ENCODE peak calls at places on chromosomes 5 and 9, in nine cellular contexts. One of them, this sample, is unnamed.
A peak's percentile ranks its signal among the peaks of the same experiment; 100 is the strongest.

GRCh38 chr5:98705841-98706240 is 67.6 kb upstream of the RGMB start:
- DNase-seq in HCT116: no peak
- DNase-seq in GM12878: no peak
- DNase-seq in breast epithelium: no peak
- DNase-seq in endothelial cell of umbilical vein: no peak
- DNase-seq in suprapubic skin: no peak
- DNase-seq in H1: no peak
- DNase-seq in stomach: no peak
- DNase-seq in sigmoid colon: no peak
- DNase-seq in this sample: no peak

GRCh38 chr5:143212261-143212660 is 191.2 kb downstream of the NR3C1 start:
- DNase-seq in H1: no peak
- DNase-seq in endothelial cell of umbilical vein: peak; percentile 72
- DNase-seq in sigmoid colon: no peak
- DNase-seq in stomach: no peak
- DNase-seq in breast epithelium: no peak
- DNase-seq in suprapubic skin: no peak
- DNase-seq in HCT116: no peak
- DNase-seq in GM12878: no peak
- DNase-seq in this sample: no peak

GRCh38 chr5:177198738-177199137 is 65.2 kb downstream of the NSD1 start:
- DNase-seq in suprapubic skin: no peak
- DNase-seq in GM12878: no peak
- DNase-seq in sigmoid colon: no peak
- DNase-seq in endothelial cell of umbilical vein: no peak
- DNase-seq in HCT116: no peak
- DNase-seq in stomach: no peak
- DNase-seq in H1: no peak
- DNase-seq in breast epithelium: no peak
- DNase-seq in this sample: no peak

GRCh38 chr9:78552802-78553201 is 255.9 kb downstream of the PSAT1 start:
- DNase-seq in stomach: no peak
- DNase-seq in HCT116: no peak
- DNase-seq in sigmoid colon: no peak
- DNase-seq in breast epithelium: no peak
- DNase-seq in H1: no peak
- DNase-seq in suprapubic skin: no peak
- DNase-seq in endothelial cell of umbilical vein: no peak
- DNase-seq in GM12878: no peak
- DNase-seq in this sample: no peak

GRCh38 chr5:33827885-33828284 is 63.9 kb downstream of the ADAMTS12 start:
- DNase-seq in HCT116: no peak
- DNase-seq in GM12878: no peak
- DNase-seq in stomach: no peak
- DNase-seq in sigmoid colon: no peak
- DNase-seq in H1: no peak
- DNase-seq in breast epithelium: no peak
- DNase-seq in endothelial cell of umbilical vein: no peak
- DNase-seq in suprapubic skin: no peak
- DNase-seq in this sample: no peak

GRCh38 chr9:106675780-106676179 is 187.2 kb upstream of the ZNF462 start:
- DNase-seq in suprapubic skin: no peak
- DNase-seq in HCT116: no peak
- DNase-seq in H1: no peak
- DNase-seq in sigmoid colon: no peak
- DNase-seq in GM12878: no peak
- DNase-seq in stomach: no peak
- DNase-seq in endothelial cell of umbilical vein: no peak
- DNase-seq in breast epithelium: no peak
- DNase-seq in this sample: no peak

GRCh38 chr5:175895701-175896102 is 24.3 kb downstream of the CPLX2 start:
- DNase-seq in suprapubic skin: no peak
- DNase-seq in H1: no peak
- DNase-seq in endothelial cell of umbilical vein: no peak
- DNase-seq in GM12878: peak; percentile 53
- DNase-seq in HCT116: no peak
- DNase-seq in stomach: no peak
- DNase-seq in sigmoid colon: no peak
- DNase-seq in breast epithelium: no peak
- DNase-seq in this sample: no peak

GRCh38 chr5:151155777-151156731 is 1.5 kb downstream of the ANXA6 start:
- DNase-seq in stomach: no peak
- DNase-seq in breast epithelium: no peak
- DNase-seq in GM12878: no peak
- DNase-seq in suprapubic skin: no peak
- DNase-seq in HCT116: no peak
- DNase-seq in endothelial cell of umbilical vein: peak; percentile 36
- DNase-seq in H1: no peak
- DNase-seq in sigmoid colon: peak; percentile 77
- DNase-seq in this sample: peak; percentile 36

GRCh38 chr9:30411571-30411970 is 1972.9 kb upstream of the ACO1 start:
- DNase-seq in stomach: no peak
- DNase-seq in H1: no peak
- DNase-seq in HCT116: no peak
- DNase-seq in endothelial cell of umbilical vein: no peak
- DNase-seq in GM12878: no peak
- DNase-seq in suprapubic skin: no peak
- DNase-seq in sigmoid colon: no peak
- DNase-seq in breast epithelium: no peak
- DNase-seq in this sample: no peak

GRCh38 chr9:89923961-89924504 is 319.2 kb downstream of the GADD45G start:
- DNase-seq in HCT116: no peak
- DNase-seq in suprapubic skin: no peak
- DNase-seq in breast epithelium: no peak
- DNase-seq in stomach: peak; percentile 38
- DNase-seq in sigmoid colon: no peak
- DNase-seq in endothelial cell of umbilical vein: no peak
- DNase-seq in GM12878: no peak
- DNase-seq in H1: no peak
- DNase-seq in this sample: no peak

GRCh38 chr5:1510151-1510561 is 13.6 kb downstream of the LPCAT1 start:
- DNase-seq in endothelial cell of umbilical vein: no peak
- DNase-seq in suprapubic skin: peak; percentile 25
- DNase-seq in H1: no peak
- DNase-seq in sigmoid colon: peak; percentile 30
- DNase-seq in stomach: no peak
- DNase-seq in GM12878: no peak
- DNase-seq in breast epithelium: no peak
- DNase-seq in HCT116: no peak
- DNase-seq in this sample: no peak

GRCh38 chr5:179139936-179140235 is 79.7 kb downstream of the ZNF354C start:
- DNase-seq in HCT116: no peak
- DNase-seq in stomach: no peak
- DNase-seq in endothelial cell of umbilical vein: no peak
- DNase-seq in breast epithelium: no peak
- DNase-seq in H1: no peak
- DNase-seq in sigmoid colon: no peak
- DNase-seq in GM12878: no peak
- DNase-seq in suprapubic skin: no peak
- DNase-seq in this sample: no peak

GRCh38 chr9:104784098-104784497 is 20.2 kb downstream of the NIPSNAP3B start:
- DNase-seq in sigmoid colon: no peak
- DNase-seq in suprapubic skin: no peak
- DNase-seq in H1: no peak
- DNase-seq in GM12878: no peak
- DNase-seq in breast epithelium: no peak
- DNase-seq in HCT116: no peak
- DNase-seq in stomach: no peak
- DNase-seq in endothelial cell of umbilical vein: no peak
- DNase-seq in this sample: no peak

DNA sequence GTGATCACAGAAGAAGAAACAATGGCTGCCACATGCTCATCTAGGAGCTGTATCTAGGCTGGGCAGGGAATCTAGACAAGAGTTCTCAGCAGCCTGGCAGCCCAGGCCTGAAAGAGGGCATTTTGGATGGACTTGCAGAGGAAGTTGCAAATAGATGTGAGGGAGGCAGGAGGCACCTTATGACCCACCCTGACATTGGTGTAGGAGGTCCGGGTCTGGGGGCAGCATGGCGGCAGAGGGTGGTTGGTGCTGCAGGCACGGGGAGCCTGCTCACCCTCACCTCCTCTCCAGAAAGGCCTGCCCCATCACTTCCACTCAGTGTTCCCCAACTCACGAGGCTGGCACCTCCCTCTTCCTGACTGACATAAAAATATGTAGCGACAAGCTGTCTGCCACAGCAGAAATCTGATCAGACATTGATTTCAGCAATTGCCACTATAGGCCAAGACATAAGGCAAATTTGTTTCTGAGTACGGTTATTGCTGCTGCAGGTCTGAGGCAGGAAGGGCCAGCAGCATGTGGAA is 217.6 kb downstream of the PBX3 start:
- DNase-seq in suprapubic skin: no peak
- DNase-seq in stomach: no peak
- DNase-seq in sigmoid colon: no peak
- DNase-seq in endothelial cell of umbilical vein: no peak
- DNase-seq in breast epithelium: no peak
- DNase-seq in H1: no peak
- DNase-seq in GM12878: no peak
- DNase-seq in HCT116: no peak
- DNase-seq in this sample: no peak
- TF ChIP-seq POLR2AphosphoS5 in suprapubic skin: no peak
- TF ChIP-seq POLR2AphosphoS5 in stomach: no peak
- TF ChIP-seq POLR2AphosphoS5 in sigmoid colon: no peak
- TF ChIP-seq POLR2AphosphoS5 in endothelial cell of umbilical vein: no peak
- TF ChIP-seq POLR2AphosphoS5 in breast epithelium: no peak
- TF ChIP-seq POLR2AphosphoS5 in H1: no peak
- TF ChIP-seq POLR2AphosphoS5 in GM12878: no peak
- TF ChIP-seq POLR2AphosphoS5 in HCT116: no peak
- TF ChIP-seq POLR2AphosphoS5 in this sample: no peak

DNA sequence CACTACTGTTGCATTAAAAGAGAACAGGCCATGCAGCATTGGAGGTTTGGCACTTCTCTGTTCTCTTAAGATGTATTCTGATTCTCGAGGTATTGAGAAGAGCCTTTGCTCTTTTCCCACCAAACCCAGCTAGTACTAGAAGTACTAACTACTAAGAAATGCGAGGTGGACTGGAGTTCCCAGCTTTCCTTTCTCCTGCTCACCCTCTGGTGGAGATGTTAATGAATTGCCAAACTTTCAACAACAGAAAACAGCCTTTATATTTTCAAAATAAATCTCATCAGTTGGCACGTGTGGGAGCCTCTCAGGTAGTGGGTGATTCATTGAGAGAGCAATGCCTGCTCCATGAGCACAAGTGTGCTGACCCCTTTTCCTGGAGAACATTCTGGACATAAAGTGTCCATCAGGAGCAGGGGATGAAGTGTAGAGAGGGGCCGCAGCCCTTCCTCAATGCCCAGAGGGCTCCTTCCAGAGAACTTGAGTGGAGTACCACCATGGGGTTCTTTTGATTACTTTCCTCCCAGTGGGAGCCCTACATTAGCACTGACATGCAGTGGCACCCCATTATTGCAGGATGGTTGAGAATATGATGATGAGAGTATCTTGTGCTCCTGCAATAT is 45.7 kb downstream of the TMEM174 start:
- DNase-seq in sigmoid colon: no peak
- DNase-seq in HCT116: peak; percentile 26
- DNase-seq in GM12878: no peak
- DNase-seq in endothelial cell of umbilical vein: peak; percentile 10
- DNase-seq in suprapubic skin: no peak
- DNase-seq in breast epithelium: no peak
- DNase-seq in H1: no peak
- DNase-seq in stomach: no peak
- DNase-seq in this sample: no peak
- TF ChIP-seq CTCF in sigmoid colon: no peak
- TF ChIP-seq CTCF in HCT116: peak; percentile 54
- TF ChIP-seq CTCF in GM12878: no peak
- TF ChIP-seq CTCF in endothelial cell of umbilical vein: peak; percentile 30
- TF ChIP-seq CTCF in suprapubic skin: no peak
- TF ChIP-seq CTCF in breast epithelium: no peak
- TF ChIP-seq CTCF in H1: no peak
- TF ChIP-seq CTCF in stomach: no peak
- TF ChIP-seq CTCF in this sample: no peak

GRCh38 chr9:3863114-3863528 is 337.3 kb upstream of the RFX3 start:
- DNase-seq in stomach: no peak
- DNase-seq in endothelial cell of umbilical vein: peak; percentile 54
- DNase-seq in suprapubic skin: no peak
- DNase-seq in H1: no peak
- DNase-seq in HCT116: peak; percentile 78
- DNase-seq in breast epithelium: no peak
- DNase-seq in GM12878: no peak
- DNase-seq in sigmoid colon: no peak
- DNase-seq in this sample: no peak
- H3K4me3 ChIP-seq in stomach: no peak overlapping the region
- H3K4me3 ChIP-seq in endothelial cell of umbilical vein: no peak overlapping the region
- H3K4me3 ChIP-seq in suprapubic skin: no peak overlapping the region
- H3K4me3 ChIP-seq in H1: no peak overlapping the region
- H3K4me3 ChIP-seq in HCT116: peak overlapping the region; percentile 28
- H3K4me3 ChIP-seq in breast epithelium: peak overlapping the region; percentile 26
- H3K4me3 ChIP-seq in GM12878: no peak overlapping the region
- H3K4me3 ChIP-seq in sigmoid colon: no peak overlapping the region
- H3K4me3 ChIP-seq in this sample: no peak overlapping the region

GRCh38 chr9:85243921-85244320 is 497.8 kb downstream of the AGTPBP1 start:
- DNase-seq in suprapubic skin: no peak
- DNase-seq in endothelial cell of umbilical vein: no peak
- DNase-seq in HCT116: no peak
- DNase-seq in stomach: no peak
- DNase-seq in breast epithelium: no peak
- DNase-seq in H1: no peak
- DNase-seq in GM12878: no peak
- DNase-seq in sigmoid colon: no peak
- DNase-seq in this sample: no peak

GRCh38 chr9:85248514-85249312 is 493.0 kb downstream of the AGTPBP1 start:
- DNase-seq in endothelial cell of umbilical vein: no peak
- DNase-seq in HCT116: no peak
- DNase-seq in stomach: no peak
- DNase-seq in sigmoid colon: no peak
- DNase-seq in H1: no peak
- DNase-seq in suprapubic skin: no peak
- DNase-seq in GM12878: no peak
- DNase-seq in breast epithelium: no peak
- DNase-seq in this sample: no peak

GRCh38 chr9:85249313-85249621 is 492.5 kb downstream of the AGTPBP1 start:
- DNase-seq in GM12878: no peak
- DNase-seq in endothelial cell of umbilical vein: no peak
- DNase-seq in HCT116: no peak
- DNase-seq in breast epithelium: no peak
- DNase-seq in sigmoid colon: no peak
- DNase-seq in stomach: no peak
- DNase-seq in suprapubic skin: no peak
- DNase-seq in H1: no peak
- DNase-seq in this sample: no peak

GRCh38 chr9:85244856-85245255 is 496.9 kb downstream of the AGTPBP1 start:
- DNase-seq in stomach: no peak
- DNase-seq in breast epithelium: no peak
- DNase-seq in H1: no peak
- DNase-seq in HCT116: no peak
- DNase-seq in GM12878: no peak
- DNase-seq in endothelial cell of umbilical vein: no peak
- DNase-seq in sigmoid colon: no peak
- DNase-seq in suprapubic skin: no peak
- DNase-seq in this sample: no peak

DNA sequence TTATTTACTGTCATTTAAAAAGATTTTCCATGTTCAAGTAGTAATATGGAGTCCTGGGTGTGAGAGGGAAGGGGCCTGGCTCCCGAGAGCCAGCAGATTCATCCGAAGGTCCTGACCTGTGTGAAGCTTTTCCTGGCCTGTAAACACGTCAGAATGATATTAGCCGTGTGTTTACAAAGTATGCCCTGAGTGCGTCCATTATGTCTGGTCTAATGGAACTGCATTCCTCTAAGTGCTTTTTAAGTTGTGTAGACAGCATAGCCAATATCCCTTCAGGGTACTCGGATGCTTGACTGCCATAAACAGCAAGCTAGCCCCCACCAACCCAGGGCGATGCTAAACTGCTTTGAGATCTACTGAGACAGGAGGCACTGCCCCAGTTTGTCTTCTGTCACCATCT is 495.2 kb downstream of the AGTPBP1 start:
- DNase-seq in sigmoid colon: no peak
- DNase-seq in GM12878: no peak
- DNase-seq in HCT116: no peak
- DNase-seq in stomach: no peak
- DNase-seq in breast epithelium: no peak
- DNase-seq in H1: no peak
- DNase-seq in endothelial cell of umbilical vein: no peak
- DNase-seq in suprapubic skin: no peak
- DNase-seq in this sample: no peak
- TF ChIP-seq POLR2AphosphoS5 in sigmoid colon: no peak
- TF ChIP-seq POLR2AphosphoS5 in GM12878: no peak
- TF ChIP-seq POLR2AphosphoS5 in HCT116: no peak
- TF ChIP-seq POLR2AphosphoS5 in stomach: no peak
- TF ChIP-seq POLR2AphosphoS5 in breast epithelium: no peak
- TF ChIP-seq POLR2AphosphoS5 in H1: no peak
- TF ChIP-seq POLR2AphosphoS5 in endothelial cell of umbilical vein: no peak
- TF ChIP-seq POLR2AphosphoS5 in suprapubic skin: no peak
- TF ChIP-seq POLR2AphosphoS5 in this sample: no peak